ENCODE peak calls at places on chromosomes 6 and 20, in five cellular contexts. P, S, G, R and X are unnamed samples.

GRCh38 chr6:34657307-34657978 is 39.1 kb downstream of the ILRUN start:
- DNase-seq in R (peak), P (no peak), S (peak), G (peak), X (peak)

GRCh38 chr6:105324386-105325000 is 78.4 kb downstream of the PREP start:
- DNase-seq in S (no peak), R (no peak), P (no peak), G (peak), X (no peak)

GRCh38 chr6:73585566-73586415 is 65.0 kb upstream of the EEF1A1 start:
- DNase-seq in P (no peak), G (peak), S (peak), R (peak), X (peak)

GRCh38 chr6:90044833-90045337 is 150.6 kb downstream of the GJA10 start:
- DNase-seq in R (no peak), S (no peak), P (no peak), G (peak), X (peak)

GRCh38 chr6:108437821-108438220 is 122.9 kb upstream of the FOXO3 start:
- DNase-seq in R (no peak), G (no peak), P (no peak), S (no peak), X (no peak)

GRCh38 chr20:1860446-1860845 is 34.8 kb upstream of the SIRPA start:
- DNase-seq in G (no peak), P (no peak), S (no peak), R (no peak), X (peak)

GRCh38 chr20:63124092-63124781 is 91.7 kb downstream of the YTHDF1 start:
- DNase-seq in G (no peak), P (no peak), R (no peak), S (peak), X (no peak)

GRCh38 chr6:166467436-166468000 is 84.8 kb upstream of the MPC1 start:
- DNase-seq in R (no peak), S (no peak), P (no peak), G (no peak), X (no peak)

GRCh38 chr20:38125157-38126056 is 39.7 kb downstream of the TGM2 start:
- DNase-seq in R (peak), S (peak), P (no peak), G (no peak), X (peak)

GRCh38 chr20:21808863-21809664 is 103.6 kb downstream of the PAX1 start:
- DNase-seq in S (peak), R (peak), P (peak), G (peak), X (no peak)

GRCh38 chr6:149454405-149454848 is 30.4 kb downstream of the ZC3H12D start:
- DNase-seq in P (no peak), S (peak), G (peak), R (peak), X (peak)

GRCh38 chr6:90472716-90473115 is 114.2 kb downstream of the MAP3K7 start:
- DNase-seq in P (no peak), S (no peak), G (no peak), R (no peak), X (no peak)

GRCh38 chr6:3517350-3517749 is 60.5 kb upstream of the SLC22A23 start:
- DNase-seq in G (no peak), S (no peak), R (no peak), P (no peak), X (peak)

GRCh38 chr20:14334306-14334930 is 3.0 kb downstream of the FLRT3 start:
- DNase-seq in G (peak), R (no peak), P (peak), S (peak), X (peak)

GRCh38 chr6:7155871-7156579 is 48.3 kb downstream of the RREB1 start:
- DNase-seq in G (no peak), P (no peak), S (no peak), R (no peak), X (no peak)

GRCh38 chr6:139926711-139927110 is 552.3 kb upstream of the CITED2 start:
- DNase-seq in R (no peak), G (no peak), P (no peak), S (no peak), X (peak)

GRCh38 chr20:991850-992249 is 10.3 kb downstream of the RSPO4 start:
- DNase-seq in R (no peak), G (no peak), S (no peak), P (no peak), X (no peak)

GRCh38 chr6:40419377-40419776 is 167.8 kb downstream of the LRFN2 start:
- DNase-seq in P (no peak), R (no peak), S (no peak), G (no peak), X (peak)

GRCh38 chr6:143806282-143807102 is 36.6 kb upstream of the LTV1 start:
- DNase-seq in S (no peak), P (no peak), R (no peak), G (no peak), X (peak)

GRCh38 chr6:144702781-144703180 is 417.6 kb downstream of the UTRN start:
- DNase-seq in G (no peak), R (no peak), P (no peak), S (no peak), X (no peak)

GRCh38 chr20:50093240-50093639 is 19.7 kb downstream of the UBE2V1 start:
- DNase-seq in P (no peak), R (no peak), G (no peak), S (no peak), X (no peak)

GRCh38 chr6:99282479-99283062 is 66.9 kb downstream of the FAXC start:
- DNase-seq in P (no peak), G (peak), R (no peak), S (no peak), X (peak)

GRCh38 chr20:25017257-25017803 is 24.8 kb upstream of the APMAP start:
- DNase-seq in G (no peak), R (peak), S (peak), P (no peak), X (no peak)

GRCh38 chr6:164315376-164315775 is 900.9 kb downstream of the QKI start:
- DNase-seq in S (no peak), P (no peak), G (no peak), R (no peak), X (no peak)

GRCh38 chr20:49851991-49852390 is 39.4 kb downstream of the SLC9A8 start:
- DNase-seq in P (no peak), R (no peak), G (no peak), S (no peak), X (no peak)

DNA sequence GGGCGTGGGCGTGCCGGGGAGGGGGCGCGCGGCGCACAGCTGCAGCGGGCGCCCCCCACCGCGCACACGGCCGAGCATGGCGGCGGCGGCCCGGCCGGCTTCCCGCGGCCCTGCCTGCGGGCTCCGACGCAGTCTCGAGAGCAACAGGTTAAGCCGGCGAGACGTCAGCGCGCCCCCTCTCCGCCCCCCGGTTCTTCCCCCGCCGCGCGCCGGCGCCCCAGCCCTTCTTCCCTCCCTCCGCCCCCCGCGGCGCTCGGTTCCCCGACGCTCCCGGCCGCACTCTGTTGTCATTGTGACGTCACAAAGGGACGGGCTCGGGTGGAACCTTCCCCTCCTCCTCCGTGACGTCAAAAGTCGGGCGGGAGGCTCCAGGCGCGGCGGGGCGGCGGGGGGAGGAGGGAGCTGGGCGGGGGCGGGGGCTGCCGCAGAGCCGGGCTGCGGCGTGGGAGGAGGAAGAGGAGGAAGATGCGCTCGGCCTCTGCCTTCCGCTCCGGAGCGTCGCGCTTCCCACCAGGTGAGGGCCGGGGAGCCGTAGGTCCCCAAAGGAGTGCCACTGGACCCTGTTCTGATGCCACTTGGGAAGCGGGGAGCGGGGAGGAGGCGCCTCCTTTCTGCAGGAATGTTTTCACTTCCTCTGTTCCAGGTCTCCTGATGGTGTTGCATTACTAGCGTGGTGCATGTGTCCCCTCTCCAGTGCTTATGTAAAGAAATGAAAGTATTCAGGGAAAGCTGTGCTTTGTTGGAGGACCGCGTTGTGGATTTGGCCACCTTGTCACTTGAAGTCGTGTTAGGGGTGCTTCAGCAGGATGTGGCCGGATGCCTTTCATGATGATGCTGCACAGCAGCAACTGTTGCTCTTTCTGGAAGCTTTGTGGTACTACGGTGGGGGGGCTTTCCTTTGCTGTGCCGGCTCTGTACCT is 2.8 kb downstream of the JARID2 start:
- DNase-seq in P (peak), R (peak), G (peak), S (peak), X (peak)
- TF ChIP-seq CTCF in P (peak), R (no peak), G (peak), S (no peak), X (peak)

GRCh38 chr6:250676-251075 is 41.6 kb upstream of the DUSP22 start:
- DNase-seq in G (no peak), S (no peak), P (no peak), R (no peak), X (no peak)

GRCh38 chr6:252775-253526 is 39.3 kb upstream of the DUSP22 start:
- DNase-seq in G (no peak), R (no peak), P (no peak), S (no peak), X (peak)

GRCh38 chr6:254011-254410 is 38.3 kb upstream of the DUSP22 start:
- DNase-seq in S (no peak), R (no peak), G (peak), P (no peak), X (no peak)

GRCh38 chr6:255418-256090 is 36.7 kb upstream of the DUSP22 start:
- DNase-seq in R (no peak), P (no peak), S (no peak), G (no peak), X (no peak)

GRCh38 chr6:251920-252319 is 40.4 kb upstream of the DUSP22 start:
- DNase-seq in R (no peak), S (no peak), P (no peak), G (no peak), X (no peak)
- H3K4me3 ChIP-seq in R (no peak), S (no peak), P (no peak), G (no peak), X (no peak)

GRCh38 chr6:121443953-121444590 is 8.6 kb downstream of the GJA1 start:
- DNase-seq in P (no peak), G (no peak), S (no peak), R (no peak), X (no peak)
- TF ChIP-seq CTCF in P (no peak), G (no peak), S (no peak), R (no peak), X (peak)

GRCh38 chr6:126716826-126717514 is 377.1 kb downstream of the CENPW start:
- DNase-seq in P (no peak), S (no peak), G (no peak), R (no peak), X (peak)

GRCh38 chr6:126718600-126719327 is 378.8 kb downstream of the CENPW start:
- DNase-seq in S (no peak), R (no peak), P (no peak), G (no peak), X (no peak)

GRCh38 chr6:126721581-126722145 is 381.7 kb downstream of the CENPW start:
- DNase-seq in S (no peak), P (no peak), G (no peak), R (no peak), X (peak)

GRCh38 chr6:126720326-126720725 is 380.4 kb downstream of the CENPW start:
- DNase-seq in S (no peak), P (no peak), G (no peak), R (no peak), X (peak)

DNA sequence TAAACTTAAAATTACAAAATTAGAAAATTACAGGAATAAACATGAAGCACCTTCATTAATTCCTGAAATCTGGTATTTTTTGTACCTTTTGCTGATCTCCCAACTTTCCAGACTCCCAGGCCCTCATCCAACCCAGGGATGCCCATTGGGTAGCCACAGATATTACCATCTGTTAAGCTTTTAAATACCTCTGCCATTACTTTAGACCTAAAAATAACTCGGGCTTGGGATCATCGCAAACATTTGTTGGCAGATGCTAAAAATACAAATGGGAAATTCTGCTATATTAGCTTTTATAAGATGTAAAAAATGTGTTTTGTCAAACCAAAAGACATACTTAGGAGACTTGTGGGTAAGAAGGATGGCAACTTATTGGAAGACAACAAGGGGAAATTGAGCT is 376.1 kb downstream of the CENPW start:
- DNase-seq in R (no peak), P (no peak), S (no peak), G (no peak), X (no peak)
- H3K4me3 ChIP-seq in R (no peak), P (no peak), S (no peak), G (no peak), X (no peak)

GRCh38 chr6:31958741-31959739 is at the start of the genes NELFE and SKIC2:
- DNase-seq in S (peak), P (peak), G (peak), R (peak), X (peak)
- TF ChIP-seq CTCF in S (no peak), P (no peak), G (no peak), R (no peak), X (no peak)

DNA sequence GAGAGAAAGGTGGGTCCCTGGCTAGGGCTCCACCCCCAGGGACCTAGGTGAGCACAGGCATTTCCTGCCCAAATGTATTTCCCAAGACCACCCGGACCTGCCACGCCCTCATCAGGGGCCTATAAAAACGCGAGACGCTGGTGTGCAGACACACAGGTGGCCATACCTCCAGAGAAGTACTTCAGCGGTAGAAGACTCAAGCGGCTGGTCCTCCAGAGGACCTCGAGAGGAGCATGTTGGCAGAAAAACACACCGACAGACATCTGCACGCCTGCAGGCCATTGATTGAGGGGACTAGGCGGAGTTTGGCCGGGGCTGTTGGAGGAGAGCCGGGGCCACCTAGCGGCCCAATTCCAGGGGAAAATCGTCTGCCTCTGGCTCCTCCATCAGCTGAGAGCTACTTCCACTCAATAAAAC is 695.8 kb upstream of the MMS22L start:
- DNase-seq in S (no peak), G (peak), P (no peak), R (no peak), X (no peak)
- H3K4me3 ChIP-seq in S (no peak), G (no peak), P (no peak), R (no peak), X (no peak)

GRCh38 chr6:28981833-28982475 is 23.2 kb downstream of the ZNF311 start:
- DNase-seq in R (peak), S (peak), P (no peak), G (peak), X (peak)
- TF ChIP-seq CTCF in R (no peak), S (no peak), P (no peak), G (no peak), X (no peak)

DNA sequence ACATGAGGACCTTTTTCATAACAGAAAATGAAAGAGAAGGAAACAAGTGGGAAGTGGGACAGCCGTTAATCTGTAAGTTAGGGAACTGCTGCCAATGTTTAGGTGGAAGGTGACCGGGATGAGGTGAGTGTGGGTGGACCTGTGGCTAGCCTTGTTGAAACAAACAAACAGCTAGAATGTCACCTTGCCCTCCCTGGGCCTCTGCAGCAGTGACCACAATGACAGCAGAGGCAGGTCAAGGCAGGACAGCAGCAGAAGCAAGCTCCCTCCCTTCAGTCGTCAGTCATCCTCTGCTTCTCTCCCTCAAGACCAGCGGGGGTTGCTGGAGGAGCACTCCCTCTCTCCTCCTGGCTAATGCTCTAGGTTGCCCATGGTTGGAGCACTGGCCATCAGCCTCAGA is 73.4 kb downstream of the INSM1 start:
- DNase-seq in S (peak), R (peak), P (no peak), G (no peak), X (no peak)
- H3K4me3 ChIP-seq in S (no peak), R (no peak), P (no peak), G (no peak), X (no peak)

GRCh38 chr6:30399390-30400058 is 54.6 kb downstream of the RPP21 start:
- DNase-seq in S (no peak), P (no peak), G (no peak), R (no peak), X (no peak)

GRCh38 chr6:30394139-30394538 is 49.2 kb downstream of the RPP21 start:
- DNase-seq in S (peak), P (no peak), R (peak), G (no peak), X (no peak)

GRCh38 chr6:30391240-30391639 is 46.3 kb downstream of the RPP21 start:
- DNase-seq in G (no peak), S (no peak), R (no peak), P (no peak), X (no peak)

GRCh38 chr6:30397697-30398096 is 52.7 kb downstream of the RPP21 start:
- DNase-seq in R (no peak), S (no peak), P (no peak), G (no peak), X (no peak)

DNA sequence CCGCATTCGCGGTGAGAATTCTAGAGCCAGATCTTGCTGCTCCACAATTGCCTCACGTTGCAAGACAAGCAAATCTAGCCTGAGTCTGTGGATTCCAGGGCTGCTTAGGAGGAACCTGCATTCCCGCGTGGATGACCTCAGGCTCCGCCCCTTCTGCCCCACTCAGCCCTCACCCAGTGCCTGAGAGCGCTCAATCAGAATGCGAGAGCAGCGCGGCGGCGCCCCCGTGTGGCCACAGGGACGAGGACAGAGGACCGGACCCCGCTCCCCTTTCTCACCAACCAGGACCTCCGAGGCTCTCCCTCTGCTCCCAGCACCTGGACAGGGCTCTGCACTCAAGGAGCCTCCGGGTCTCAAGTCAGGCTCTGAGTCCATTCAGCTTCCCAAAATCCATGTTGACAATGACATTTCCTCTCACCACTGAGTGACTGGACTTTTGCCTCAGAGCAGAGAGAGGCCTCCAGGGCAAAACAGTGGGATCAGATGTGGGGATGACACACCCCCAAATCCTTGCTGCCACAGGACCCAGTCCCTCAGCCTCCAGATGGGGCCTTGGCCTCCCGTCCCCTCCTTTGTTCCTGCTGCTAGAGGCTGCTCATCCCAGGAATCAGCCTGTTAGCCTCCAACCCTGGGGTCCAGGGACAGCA is 52.0 kb downstream of the RPP21 start:
- DNase-seq in P (peak), R (peak), S (peak), G (peak), X (peak)
- TF ChIP-seq CTCF in P (peak), R (peak), S (peak), G (peak), X (peak)